ENCODE peak calls at places on chromosomes 5 and 9, in six cellular contexts. A, K, V, B, E and D are unnamed samples.
A peak's percentile ranks its signal among the peaks of the same experiment; 100 is the strongest.

GRCh38 chr9:124780060-124780756 is 3.3 kb downstream of the OLFML2A start:
- DNase-seq in V (no peak), E (no peak), B (no peak), A (no peak), K (no peak), D (no peak)

GRCh38 chr9:78397045-78397843 is 100.3 kb downstream of the PSAT1 start:
- DNase-seq in E (no peak), K (no peak), V (no peak), B (no peak), A (no peak), D (no peak)

GRCh38 chr5:126449751-126450271 is 26.6 kb downstream of the GRAMD2B start:
- DNase-seq in V (peak; percentile 65), K (no peak), B (no peak), E (peak; percentile 99), A (peak; percentile 8), D (peak; percentile 46)

GRCh38 chr5:53749611-53750010 is 189.2 kb downstream of the NDUFS4 start:
- DNase-seq in V (peak; percentile 91), E (no peak), B (no peak), A (no peak), K (peak; percentile 13), D (no peak)

GRCh38 chr9:95766906-95767305 is 108.6 kb upstream of the ERCC6L2 start:
- DNase-seq in E (no peak), A (no peak), K (no peak), B (no peak), V (no peak), D (no peak)

GRCh38 chr9:1880038-1880565 is 135.0 kb upstream of the SMARCA2 start:
- DNase-seq in V (no peak), E (no peak), K (no peak), A (no peak), B (no peak), D (no peak)

GRCh38 chr5:150639751-150640150 is 709 bp upstream of the SYNPO start:
- DNase-seq in E (no peak), B (no peak), A (no peak), V (no peak), K (no peak), D (no peak)

GRCh38 chr5:6962256-6962655 is 249.0 kb downstream of the TENT4A start:
- DNase-seq in B (no peak), E (no peak), A (no peak), V (no peak), K (no peak), D (no peak)

GRCh38 chr9:76415154-76415553 is 20.9 kb upstream of the RFK start:
- DNase-seq in K (no peak), B (no peak), E (peak; percentile 43), A (no peak), V (no peak), D (no peak)

GRCh38 chr5:122846051-122846567 is 696 bp downstream of the SNX24 start:
- DNase-seq in A (peak; percentile 8), B (no peak), K (peak; percentile 20), V (peak; percentile 74), E (peak; percentile 89), D (no peak)

GRCh38 chr5:53419247-53419646 is 61.2 kb upstream of the FST start:
- DNase-seq in V (peak; percentile 96), E (peak; percentile 92), B (no peak), A (no peak), K (peak; percentile 92), D (no peak)

GRCh38 chr5:58938568-58939424 is 355.9 kb downstream of the RAB3C start:
- DNase-seq in V (no peak), A (no peak), E (no peak), B (no peak), K (no peak), D (no peak)

GRCh38 chr9:133883356-133883755 is 108.8 kb downstream of the VAV2 start:
- DNase-seq in K (no peak), B (no peak), A (no peak), V (peak; percentile 44), E (peak; percentile 93), D (no peak)

GRCh38 chr9:135004772-135005171 is 82.7 kb upstream of the OLFM1 start:
- DNase-seq in K (no peak), E (no peak), B (no peak), V (no peak), A (no peak), D (no peak)

GRCh38 chr5:114018178-114018577 is 343.7 kb upstream of the KCNN2 start:
- DNase-seq in E (no peak), A (no peak), B (no peak), K (no peak), V (no peak), D (no peak)

GRCh38 chr9:89444212-89444611 is 53.7 kb downstream of the SEMA4D start:
- DNase-seq in E (no peak), B (no peak), V (no peak), A (no peak), K (no peak), D (no peak)

GRCh38 chr9:35232867-35233544 is 71.2 kb downstream of the UNC13B start:
- DNase-seq in E (no peak), B (no peak), A (no peak), K (no peak), V (no peak), D (no peak)

GRCh38 chr5:39198080-39198479 is 21.3 kb downstream of the FYB1 start:
- DNase-seq in B (no peak), E (peak; percentile 89), A (no peak), V (no peak), K (no peak), D (no peak)

GRCh38 chr9:2427016-2427891 is 194.3 kb upstream of the VLDLR start:
- DNase-seq in K (no peak), A (no peak), B (peak; percentile 82), V (no peak), E (peak; percentile 83), D (no peak)

GRCh38 chr9:89872913-89873707 is 268.3 kb downstream of the GADD45G start:
- DNase-seq in V (no peak), E (no peak), B (no peak), A (no peak), K (no peak), D (no peak)

GRCh38 chr5:138985256-138985655 is 110.1 kb upstream of the LRRTM2 start:
- DNase-seq in E (no peak), V (no peak), K (no peak), A (no peak), B (no peak), D (no peak)

GRCh38 chr9:19298601-19299000 is 68.1 kb downstream of the DENND4C start:
- DNase-seq in B (no peak), K (no peak), V (no peak), A (no peak), E (no peak), D (no peak)

GRCh38 chr9:114224247-114224610 is 68.9 kb downstream of the COL27A1 start:
- DNase-seq in E (peak; percentile 86), A (no peak), V (peak; percentile 62), K (no peak), B (no peak), D (no peak)

GRCh38 chr5:44542470-44542869 is 153.2 kb upstream of the FGF10 start:
- DNase-seq in A (no peak), V (no peak), K (no peak), B (no peak), E (no peak), D (no peak)

GRCh38 chr5:176692835-176693476 is 45.7 kb downstream of the TSPAN17 start:
- DNase-seq in V (no peak), E (no peak), A (no peak), B (no peak), K (no peak), D (no peak)

GRCh38 chr5:115321309-115321708 is 24.9 kb upstream of the CCDC112 start:
- DNase-seq in B (no peak), K (no peak), A (no peak), E (peak; percentile 73), V (peak; percentile 12), D (no peak)

GRCh38 chr5:19492861-19493260 is 495.1 kb downstream of the CDH18 start:
- DNase-seq in E (peak; percentile 29), V (no peak), A (no peak), K (peak; percentile 56), B (no peak), D (no peak)

GRCh38 chr5:1665231-1665630 is 134.4 kb downstream of the MRPL36 start:
- DNase-seq in B (no peak), K (no peak), V (no peak), A (no peak), E (no peak), D (no peak)

GRCh38 chr9:112355305-112355953 is 22.0 kb upstream of the PTBP3 start:
- DNase-seq in K (no peak), E (no peak), B (no peak), V (no peak), A (no peak), D (no peak)